ENCODE peak calls at places on chromosome 11, in seven cellular contexts. Q, G, M, Z, K, O and U are unnamed samples.

GRCh38 chr11:20522536-20522935 is 76.9 kb upstream of the SLC6A5 start:
- DNase-seq in K (no peak), Q (no peak), O (peak; percentile 83), G (no peak), Z (no peak), M (no peak), U (no peak)

GRCh38 chr11:11149671-11150459 is 203.2 kb downstream of the CSNK2A3 start:
- DNase-seq in O (no peak), G (no peak), Z (no peak), M (no peak), Q (no peak), K (no peak), U (no peak)

GRCh38 chr11:105109855-105110750 is 29.5 kb downstream of the CARD18 start:
- DNase-seq in M (no peak), O (no peak), G (no peak), K (peak; percentile 9), Q (no peak), Z (peak; percentile 12), U (no peak)

GRCh38 chr11:105181100-105181499 is 41.5 kb upstream of the CARD18 start:
- DNase-seq in K (peak; percentile 71), G (no peak), Q (peak; percentile 32), M (no peak), Z (peak; percentile 6), O (no peak), U (no peak)

GRCh38 chr11:59668188-59668949 is 468 bp downstream of the PATL1 start:
- DNase-seq in Z (peak; percentile 43), Q (peak; percentile 64), O (peak; percentile 94), K (peak; percentile 34), M (no peak), G (peak; percentile 63), U (no peak)

GRCh38 chr11:7019500-7020182 is 505 bp downstream of the ZNF214 start:
- DNase-seq in Q (peak; percentile 55), K (peak; percentile 2), Z (peak; percentile 13), O (peak; percentile 67), M (no peak), G (no peak), U (no peak)

GRCh38 chr11:104390696-104391095 is 226.7 kb upstream of the PDGFD start:
- DNase-seq in Q (no peak), O (peak; percentile 13), G (no peak), Z (no peak), K (peak; percentile 41), M (no peak), U (no peak)

GRCh38 chr11:15035283-15035682 is 38.1 kb upstream of the CALCB start:
- DNase-seq in O (peak; percentile 45), G (no peak), M (no peak), K (no peak), Z (no peak), Q (no peak), U (no peak)

GRCh38 chr11:115454525-115454924 is 49.7 kb downstream of the CADM1 start:
- DNase-seq in Z (no peak), M (no peak), Q (no peak), K (no peak), G (no peak), O (no peak), U (no peak)

GRCh38 chr11:60777572-60777971 is 7.6 kb upstream of the MS4A10 start:
- DNase-seq in O (no peak), Z (peak; percentile 44), K (peak; percentile 59), Q (no peak), M (peak; percentile 48), G (peak; percentile 41), U (peak; percentile 58)

GRCh38 chr11:2768471-2769408 is 68.9 kb upstream of the KCNQ1OT1 start:
- DNase-seq in G (peak; percentile 65), K (peak; percentile 72), Q (peak; percentile 38), O (no peak), Z (peak; percentile 1), M (peak; percentile 14), U (no peak)

GRCh38 chr11:48307760-48308386 is 1.9 kb downstream of the OR4S1 start:
- DNase-seq in O (peak; percentile 39), M (peak; percentile 8), Z (peak; percentile 56), Q (peak; percentile 21), G (peak; percentile 35), K (peak; percentile 7), U (peak; percentile 34)

GRCh38 chr11:78212586-78213371 is 24.1 kb downstream of the USP35 start:
- DNase-seq in Z (no peak), M (no peak), G (no peak), K (peak; percentile 13), O (no peak), Q (no peak), U (no peak)

GRCh38 chr11:128519353-128519752 is 68.0 kb downstream of the ETS1 start:
- DNase-seq in G (no peak), K (no peak), Z (no peak), Q (no peak), O (no peak), M (no peak), U (no peak)

GRCh38 chr11:122100222-122101080 is 15.6 kb downstream of the BLID start:
- DNase-seq in Z (peak; percentile 58), O (peak; percentile 74), M (no peak), Q (peak; percentile 54), G (no peak), K (peak; percentile 80), U (no peak)

GRCh38 chr11:47980907-47981621 is 705 bp downstream of the PTPRJ start:
- DNase-seq in M (no peak), Z (peak; percentile 28), O (peak; percentile 88), K (no peak), G (peak; percentile 56), Q (peak; percentile 81), U (no peak)

GRCh38 chr11:282171-282570 is 4.0 kb downstream of the NLRP6 start:
- DNase-seq in O (no peak), Q (no peak), Z (no peak), K (no peak), M (no peak), G (no peak), U (no peak)

GRCh38 chr11:280762-281485 is 2.7 kb downstream of the NLRP6 start:
- DNase-seq in K (no peak), G (no peak), Q (no peak), Z (peak; percentile 3), M (no peak), O (no peak), U (no peak)

GRCh38 chr11:279966-280761 is 2.0 kb downstream of the NLRP6 start:
- DNase-seq in Z (peak; percentile 5), O (no peak), K (peak; percentile 15), Q (no peak), M (no peak), G (no peak), U (no peak)

GRCh38 chr11:282630-283360 is 4.6 kb downstream of the NLRP6 start:
- DNase-seq in O (no peak), K (no peak), G (no peak), M (no peak), Z (peak; percentile 0), Q (no peak), U (no peak)

GRCh38 chr11:281486-282161 is 3.4 kb downstream of the NLRP6 start:
- DNase-seq in Z (peak; percentile 1), M (no peak), Q (no peak), K (no peak), G (no peak), O (no peak), U (no peak)
- H3K4me3 ChIP-seq in Z (no peak overlapping the region), M (no peak overlapping the region), Q (no peak overlapping the region), K (no peak overlapping the region), G (no peak overlapping the region), O (no peak overlapping the region), U (no peak overlapping the region)

DNA sequence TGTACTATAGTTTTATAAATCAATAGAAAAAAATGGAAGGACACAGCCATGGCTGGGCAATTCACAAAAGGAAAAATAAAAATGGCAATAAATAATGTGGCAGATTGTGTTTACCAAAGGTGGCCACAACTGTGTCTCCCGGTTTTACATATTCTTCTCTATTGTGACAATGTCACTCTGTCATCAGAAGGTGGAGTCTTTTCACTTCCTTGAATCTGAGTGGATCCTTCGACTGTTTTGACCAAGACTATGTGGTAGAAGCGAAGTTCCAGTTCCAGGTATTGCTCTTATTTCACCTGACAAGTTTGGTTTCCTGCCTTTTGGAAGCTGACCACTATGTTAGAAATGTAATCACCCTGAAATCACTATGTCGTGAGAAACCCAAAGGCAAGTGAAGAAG is 31.0 kb upstream of the HSD17B12 start:
- DNase-seq in O (no peak), Z (no peak), M (no peak), Q (no peak), K (no peak), G (no peak), U (peak; percentile 51)
- TF ChIP-seq CTCF in O (no peak), Z (no peak), M (no peak), Q (no peak), K (no peak), G (no peak), U (peak; percentile 51)

GRCh38 chr11:19071255-19071654 is 10.7 kb upstream of the MRGPRX2 start:
- DNase-seq in Q (peak; percentile 92), K (peak; percentile 78), Z (peak; percentile 57), G (peak; percentile 77), O (peak; percentile 89), M (peak; percentile 64), U (peak; percentile 76)
- H3K4me3 ChIP-seq in Q (no peak overlapping the region), K (peak overlapping the region; percentile 6), Z (no peak overlapping the region), G (peak overlapping the region; percentile 18), O (no peak overlapping the region), M (peak overlapping the region; percentile 8), U (no peak overlapping the region)

GRCh38 chr11:77114089-77114463 is 11.4 kb downstream of the OMP start:
- DNase-seq in G (no peak), Q (no peak), Z (no peak), K (no peak), O (no peak), M (no peak), U (no peak)
- TF ChIP-seq CTCF in G (no peak), Q (no peak), Z (no peak), K (no peak), O (no peak), M (no peak), U (no peak)

DNA sequence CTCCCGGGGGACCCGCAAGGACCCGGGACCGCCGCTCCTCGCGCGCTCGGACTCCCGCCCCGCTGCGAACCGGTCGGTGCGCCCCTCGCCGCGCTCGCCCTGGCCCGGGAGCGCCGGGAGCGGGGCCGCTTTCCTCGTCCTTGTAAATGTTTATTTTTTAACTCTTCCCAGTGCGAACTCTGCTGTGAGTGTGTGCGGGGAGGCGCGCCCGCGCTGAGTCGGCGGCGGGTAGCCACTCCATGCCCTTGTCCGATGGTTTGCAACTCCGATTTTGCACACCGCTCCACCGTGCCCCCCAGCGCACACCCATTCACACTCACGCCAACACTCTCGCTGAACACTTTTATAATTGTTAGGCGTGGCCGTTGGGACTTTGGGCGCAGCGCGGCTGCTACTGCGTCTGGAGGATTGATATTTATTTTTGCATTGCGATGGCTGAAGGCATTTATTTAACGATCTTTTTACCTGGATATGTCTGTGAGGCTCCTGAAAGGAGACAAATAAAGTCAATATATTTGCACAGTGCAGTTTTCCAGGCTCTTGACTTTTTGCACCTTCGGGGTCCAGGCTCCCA is 1.0 kb downstream of the C11orf96 start:
- DNase-seq in Z (no peak), K (no peak), G (no peak), Q (no peak), M (no peak), O (peak; percentile 53), U (no peak)
- H3K4me3 ChIP-seq in Z (peak overlapping the region; percentile 82), K (peak overlapping the region; percentile 40), G (peak overlapping the region; percentile 51), Q (peak overlapping the region; percentile 77), M (peak overlapping the region; percentile 27), O (peak overlapping the region; percentile 76), U (peak overlapping the region; percentile 38)